ENCODE peak calls at places on chromosome 22, in nine cellular contexts. P is IMR-90, D is gastrocnemius medialis, Q is colonic mucosa, R is psoas muscle, L is osteoblast, J is cardiac muscle cell, K is mucosa of descending colon, O is body of pancreas. T is an unnamed sample. For H3K36me3, the result is how much of the 10 kb centered on the place peaks cover.

GRCh38 chr22:42313204-42313603 is 42.8 kb upstream of the TCF20 start:
- DNase-seq in J (no peak), O (no peak), R (no peak), K (no peak), D (no peak), L (no peak), Q (no peak), P (no peak), T (no peak)

GRCh38 chr22:41910050-41910598 is 4.8 kb downstream of the SHISA8 start:
- DNase-seq in L (peak), J (no peak), O (peak), K (no peak), R (no peak), P (no peak), Q (no peak), D (no peak), T (no peak)

GRCh38 chr22:41966607-41967240 is 2.5 kb upstream of the SEPTIN3 start:
- DNase-seq in P (peak), K (no peak), L (peak), Q (peak), O (peak), J (peak), D (no peak), R (no peak), T (no peak)

GRCh38 chr22:19705181-19705934 is 8.9 kb upstream of the SEPTIN5 start:
- DNase-seq in Q (no peak), K (no peak), L (peak), R (no peak), P (no peak), J (no peak), D (no peak), O (no peak), T (peak)

GRCh38 chr22:29225422-29226090 is 19.9 kb downstream of the EMID1 start:
- DNase-seq in D (no peak), P (peak), Q (peak), K (peak), J (peak), R (peak), O (peak), L (peak), T (peak)

GRCh38 chr22:45319319-45319675 is 9.6 kb downstream of the FAM118A start:
- DNase-seq in K (no peak), J (peak), L (no peak), P (peak), D (no peak), Q (no peak), O (peak), R (no peak), T (no peak)

GRCh38 chr22:50269573-50270301 is 443 bp downstream of the MAPK11 start:
- DNase-seq in O (no peak), L (peak), K (peak), R (no peak), D (no peak), P (peak), J (peak), Q (no peak), T (no peak)

GRCh38 chr22:33601062-33601461 is 319.2 kb downstream of the LARGE1 start:
- DNase-seq in L (no peak), O (no peak), K (no peak), D (no peak), J (no peak), P (no peak), R (no peak), Q (no peak), T (no peak)

GRCh38 chr22:17198188-17199130 is 20.8 kb downstream of the ADA2 start:
- DNase-seq in Q (no peak), J (peak), K (no peak), L (peak), D (peak), P (no peak), R (peak), O (no peak), T (no peak)

DNA sequence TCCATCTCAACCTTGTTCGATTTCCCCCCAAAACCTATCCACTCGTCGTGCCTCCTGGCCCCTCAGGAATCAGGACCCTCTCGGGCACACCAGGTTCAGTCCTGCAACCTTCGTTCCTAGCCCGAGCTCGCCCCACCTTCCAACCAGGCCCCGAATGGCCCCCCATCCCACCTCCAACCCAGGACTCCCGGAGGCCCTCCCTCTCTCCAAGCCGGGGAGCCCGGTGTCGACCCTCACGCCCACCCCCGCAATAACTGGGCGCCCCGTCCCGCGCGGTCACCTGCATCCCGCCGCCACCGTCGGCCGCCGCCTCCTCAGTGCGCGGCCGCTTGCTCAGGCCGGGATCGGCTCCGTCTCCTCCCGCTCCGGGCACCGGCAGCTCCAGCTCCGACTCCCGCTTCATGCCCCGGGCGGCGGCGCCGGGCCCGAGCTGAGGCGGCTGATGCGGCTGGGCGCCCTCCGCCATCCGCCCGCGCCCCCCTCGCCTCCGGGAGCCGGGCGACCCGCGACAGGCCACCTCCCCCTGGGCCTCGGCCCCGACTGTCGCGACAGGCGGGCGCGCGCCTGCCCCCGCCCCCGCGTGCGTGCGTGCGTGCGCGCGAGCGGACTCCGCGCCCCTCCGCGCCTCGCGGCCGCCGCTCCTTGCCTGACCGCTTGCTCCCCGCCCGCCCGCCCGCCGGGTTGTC is 521 bp downstream of the RBFOX2 start:
- DNase-seq in D (peak), Q (peak), J (no peak), R (peak), L (no peak), O (peak), P (no peak), K (no peak), T (no peak)
- TF ChIP-seq CTCF in D (no peak), Q (no peak), J (no peak), R (no peak), L (no peak), O (no peak), P (no peak), K (no peak), T (no peak)

GRCh38 chr22:44003016-44003775 is 20.9 kb upstream of the PARVB start:
- DNase-seq in K (no peak), L (no peak), J (no peak), R (no peak), D (no peak), P (no peak), O (no peak), Q (no peak), T (peak)
- H3K36me3 ChIP-seq in K (under half), L (under half), J (under half), R (under half), D (under half), P (under half), O (under half), Q (under half), T (under half)

GRCh38 chr22:22241554-22241898 is 3.1 kb upstream of the VPREB1 start:
- DNase-seq in J (no peak), R (no peak), L (no peak), Q (no peak), P (no peak), D (no peak), O (no peak), K (no peak), T (no peak)
- TF ChIP-seq CTCF in J (no peak), R (no peak), L (no peak), Q (no peak), P (no peak), D (no peak), O (no peak), K (no peak), T (no peak)

DNA sequence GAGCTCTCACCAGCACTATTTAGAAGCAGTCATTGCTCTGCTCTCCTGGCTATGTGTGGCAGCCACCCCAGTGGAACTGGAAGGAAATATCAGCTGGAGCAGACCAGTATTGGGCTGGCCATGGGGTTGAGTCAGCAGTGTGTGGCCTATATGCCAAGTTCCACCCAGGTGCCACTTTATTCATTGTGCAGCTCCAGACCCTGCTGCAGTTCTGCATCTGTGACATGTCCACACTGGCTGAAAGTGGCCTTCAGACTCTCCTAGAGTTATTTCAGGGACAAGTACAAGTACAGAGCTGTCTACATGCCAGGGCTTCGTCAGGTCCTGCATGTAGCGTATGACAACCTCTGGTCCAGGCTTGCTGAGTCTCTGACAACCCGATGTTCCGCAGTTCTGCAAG is 55.2 kb downstream of the CABIN1 start:
- DNase-seq in D (no peak), Q (no peak), L (peak), J (no peak), R (no peak), P (no peak), K (no peak), O (peak), T (peak)
- H3K36me3 ChIP-seq in D (under half), Q (under half), L (half or more), J (under half), R (under half), P (half or more), K (under half), O (under half), T (half or more)

GRCh38 chr22:30444632-30445437 is 19.3 kb downstream of the MTFP1 start:
- DNase-seq in R (no peak), O (peak), J (peak), L (peak), Q (peak), K (peak), P (peak), D (no peak), T (no peak)

GRCh38 chr22:30441088-30441487 is 15.5 kb downstream of the MTFP1 start:
- DNase-seq in Q (no peak), R (no peak), L (no peak), K (no peak), J (no peak), D (no peak), O (no peak), P (no peak), T (no peak)

GRCh38 chr22:30439836-30440235 is 14.3 kb downstream of the MTFP1 start:
- DNase-seq in O (no peak), J (no peak), K (no peak), D (no peak), Q (no peak), L (no peak), R (no peak), P (no peak), T (no peak)

GRCh38 chr22:30445438-30445936 is 19.9 kb downstream of the MTFP1 start:
- DNase-seq in R (no peak), J (no peak), O (no peak), L (no peak), Q (no peak), P (peak), D (no peak), K (no peak), T (no peak)
- TF ChIP-seq CTCF in R (no peak), J (no peak), O (no peak), L (peak), Q (peak), P (no peak), D (no peak), K (no peak), T (no peak)

DNA sequence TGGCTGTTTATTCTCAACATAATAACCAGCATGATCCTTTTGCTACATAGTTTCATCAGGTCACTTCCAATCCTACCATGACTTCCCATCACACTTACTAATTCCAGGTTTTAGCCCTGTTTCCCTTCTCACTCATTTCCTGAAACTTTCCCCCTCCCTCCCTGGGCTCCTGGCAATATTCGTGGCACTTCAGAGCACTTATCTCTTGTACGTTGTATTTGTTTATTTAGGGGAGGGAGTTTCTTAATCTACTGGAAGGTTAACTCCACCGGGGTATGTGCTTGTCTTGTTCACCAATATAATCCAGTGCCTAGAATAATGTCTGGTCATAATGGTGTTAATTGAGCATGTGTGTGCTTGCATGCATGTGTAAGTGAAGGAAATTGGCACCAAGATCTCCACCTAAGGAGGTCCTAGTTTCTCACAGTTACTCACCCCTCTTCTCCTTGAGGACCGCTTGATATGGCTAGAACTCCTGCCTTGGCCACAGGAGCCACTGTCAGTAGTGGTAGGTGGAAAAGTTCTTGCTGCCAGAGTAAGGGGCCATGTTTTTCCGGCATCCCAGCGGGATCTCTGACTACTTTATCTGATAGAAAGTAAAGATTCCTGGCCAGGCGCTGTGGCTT is 11.7 kb downstream of the EIF3L start:
- DNase-seq in D (no peak), Q (no peak), P (peak), J (peak), R (no peak), K (no peak), L (no peak), O (peak), T (no peak)
- H3K36me3 ChIP-seq in D (half or more), Q (under half), P (half or more), J (half or more), R (under half), K (under half), L (half or more), O (under half), T (half or more)

GRCh38 chr22:35230417-35230816 is 26.9 kb upstream of the HMGXB4 start:
- DNase-seq in Q (no peak), L (no peak), O (no peak), R (no peak), J (no peak), D (no peak), K (no peak), P (no peak), T (no peak)
- TF ChIP-seq CTCF in Q (no peak), L (no peak), O (no peak), R (no peak), J (no peak), D (no peak), K (no peak), P (no peak), T (no peak)